ENCODE peak calls at places on chromosomes 1 and 21, in nine cellular contexts. S, U, E, M, V, L, R, I and W are unnamed samples.

GRCh38 chr1:24920155-24920925 is 9.7 kb downstream of the RUNX3 start:
- DNase-seq in V (no peak), I (no peak), U (peak), E (no peak), R (no peak), M (no peak), S (no peak), L (peak), W (no peak)

GRCh38 chr1:118185083-118185899 is at the start of gene SPAG17:
- DNase-seq in R (no peak), I (no peak), E (peak), V (peak), M (peak), S (peak), U (peak), L (peak), W (peak)

GRCh38 chr1:36480161-36480560 is 2.6 kb downstream of the CSF3R start:
- DNase-seq in V (no peak), I (no peak), E (no peak), M (no peak), S (no peak), U (no peak), L (no peak), R (no peak), W (no peak)

GRCh38 chr21:45361033-45361997 is 43.6 kb upstream of the COL18A1 start:
- DNase-seq in U (no peak), M (no peak), V (no peak), S (no peak), E (no peak), L (no peak), I (no peak), R (no peak), W (no peak)

GRCh38 chr1:56917356-56917755 is 48.5 kb downstream of the C8B start:
- DNase-seq in L (no peak), I (no peak), R (no peak), U (no peak), E (no peak), V (no peak), S (no peak), M (no peak), W (no peak)

GRCh38 chr1:218636548-218636947 is 291.4 kb downstream of the TGFB2 start:
- DNase-seq in S (no peak), L (peak), U (no peak), R (no peak), E (peak), V (no peak), I (no peak), M (no peak), W (no peak)

GRCh38 chr1:200670215-200671118 is 760 bp upstream of the DDX59 start:
- DNase-seq in E (peak), S (peak), L (no peak), R (no peak), M (peak), U (peak), V (peak), I (peak), W (no peak)

GRCh38 chr1:44239961-44240371 is 26.7 kb downstream of the DMAP1 start:
- DNase-seq in L (peak), E (no peak), V (no peak), I (no peak), U (no peak), M (no peak), R (no peak), S (no peak), W (no peak)

GRCh38 chr1:29682918-29683314 is 446.6 kb downstream of the PTPRU start:
- DNase-seq in I (no peak), R (no peak), U (peak), V (no peak), S (no peak), E (peak), L (peak), M (no peak), W (no peak)

GRCh38 chr1:206770531-206771352 is at the start of gene IL19:
- DNase-seq in L (peak), I (peak), R (no peak), E (peak), U (peak), M (no peak), V (peak), S (peak), W (no peak)

GRCh38 chr1:117271959-117272358 is 61.2 kb upstream of the VTCN1 start:
- DNase-seq in S (no peak), L (no peak), M (no peak), U (no peak), V (no peak), E (no peak), R (no peak), I (no peak), W (no peak)

GRCh38 chr1:111768023-111768422 is 12.3 kb downstream of the DDX20 start:
- DNase-seq in E (no peak), U (no peak), V (no peak), R (no peak), I (no peak), L (no peak), S (no peak), M (no peak), W (no peak)

GRCh38 chr1:27392778-27393635 is 585 bp downstream of the GPR3 start:
- DNase-seq in U (no peak), L (no peak), M (peak), V (no peak), E (no peak), I (no peak), S (peak), R (no peak), W (no peak)

GRCh38 chr1:176073524-176074157 is 133.4 kb downstream of the COP1 start:
- DNase-seq in S (peak), I (peak), E (peak), L (peak), M (peak), R (no peak), V (peak), U (peak), W (no peak)

GRCh38 chr1:76080552-76081093 is 6.1 kb downstream of the ST6GALNAC3 start:
- DNase-seq in M (no peak), E (no peak), S (no peak), U (no peak), I (no peak), R (no peak), L (no peak), V (no peak), W (no peak)

GRCh38 chr1:181062800-181063428 is 25.6 kb upstream of the IER5 start:
- DNase-seq in R (no peak), U (peak), L (peak), E (no peak), V (peak), I (no peak), S (peak), M (no peak), W (no peak)

GRCh38 chr21:27807596-27807995 is 840.7 kb upstream of the ADAMTS5 start:
- DNase-seq in M (no peak), V (no peak), L (no peak), R (no peak), I (peak), S (no peak), U (peak), E (no peak), W (no peak)

GRCh38 chr1:20413791-20414140 is 72.2 kb downstream of the CAMK2N1 start:
- DNase-seq in S (no peak), V (no peak), M (no peak), L (no peak), U (no peak), R (no peak), I (no peak), E (no peak), W (no peak)

GRCh38 chr1:31760901-31761470 is 3.2 kb downstream of the ADGRB2 start:
- DNase-seq in M (peak), I (peak), U (peak), S (peak), E (peak), L (peak), R (no peak), V (peak), W (peak)

GRCh38 chr1:199684686-199685273 is 342.7 kb upstream of the NR5A2 start:
- DNase-seq in S (peak), I (peak), M (peak), R (no peak), V (peak), U (peak), L (peak), E (peak), W (no peak)

GRCh38 chr1:51280321-51281096 is 44.4 kb downstream of the RNF11 start:
- DNase-seq in E (no peak), S (no peak), R (no peak), V (no peak), I (peak), U (no peak), L (no peak), M (no peak), W (no peak)

GRCh38 chr1:44672254-44672955 is 1.9 kb downstream of the TMEM53 start:
- DNase-seq in E (peak), L (no peak), R (no peak), U (peak), I (peak), V (peak), S (peak), M (no peak), W (no peak)

GRCh38 chr1:86067626-86068025 is 88.9 kb downstream of the COL24A1 start:
- DNase-seq in L (peak), V (no peak), S (no peak), R (no peak), I (no peak), U (peak), E (peak), M (no peak), W (no peak)

DNA sequence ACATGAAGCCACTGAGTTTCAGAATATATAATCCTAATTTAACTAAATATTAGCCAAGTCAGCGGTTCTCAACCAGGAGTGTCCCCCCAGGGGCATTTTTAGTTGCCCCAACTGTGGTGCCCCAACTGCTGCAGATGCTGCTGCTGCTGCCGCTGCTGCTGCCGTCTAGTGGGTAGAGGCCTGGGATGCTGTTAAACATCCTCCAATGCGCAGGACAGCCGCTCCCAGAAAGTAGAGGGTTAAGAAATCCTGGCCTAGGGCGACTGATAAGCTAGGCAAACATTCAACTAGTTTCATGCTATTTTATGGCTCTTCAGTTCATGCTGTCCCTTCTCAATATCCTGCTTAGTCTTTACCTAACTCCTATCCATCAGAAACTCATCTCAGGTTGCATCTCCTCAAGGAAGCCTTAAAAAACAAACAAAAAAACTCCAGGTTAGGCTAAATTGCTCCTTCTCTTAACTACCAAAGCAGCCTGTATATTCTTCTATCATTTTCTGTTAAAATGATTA is 9.9 kb upstream of the DCAF6 start:
- DNase-seq in S (no peak), I (no peak), U (no peak), M (peak), R (no peak), L (no peak), V (no peak), E (no peak), W (no peak)
- TF ChIP-seq CTCF in S (no peak), I (no peak), U (no peak), M (peak), R (no peak), L (no peak), V (no peak), E (no peak), W (peak)

DNA sequence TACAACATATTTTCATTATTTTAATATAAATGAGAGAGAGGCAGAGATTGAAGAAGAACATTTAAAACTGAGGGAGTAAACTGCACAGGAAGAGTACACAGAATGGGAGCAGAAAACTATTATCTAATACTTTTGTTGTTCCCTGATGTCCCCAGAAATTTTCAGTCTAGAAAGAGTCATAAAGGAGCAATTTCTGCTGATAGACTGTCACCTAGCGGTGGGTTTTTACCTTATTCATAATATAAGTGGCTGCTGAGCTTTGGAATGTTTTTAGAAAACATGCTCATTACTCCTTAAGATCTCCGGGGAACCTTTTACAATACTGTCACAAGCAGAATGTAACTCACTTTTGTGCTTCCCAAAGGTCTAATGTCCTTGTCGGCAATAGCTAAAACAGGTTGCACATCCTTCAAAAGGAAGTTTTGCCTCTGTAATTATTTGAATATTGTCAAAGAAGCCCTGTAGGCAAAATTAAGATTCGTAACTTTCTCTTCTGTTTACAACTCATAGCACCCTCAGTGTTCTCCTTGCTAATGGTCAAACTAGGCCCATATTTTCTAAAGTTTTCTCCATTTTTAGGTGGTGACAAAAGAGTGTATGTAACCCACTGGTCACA is 4.9 kb upstream of the NPL start:
- DNase-seq in R (no peak), V (peak), S (peak), U (peak), L (peak), M (peak), I (peak), E (peak), W (no peak)
- TF ChIP-seq CTCF in R (peak), V (peak), S (peak), U (peak), L (peak), M (peak), I (peak), E (peak), W (peak)

GRCh38 chr1:69706473-69706872 is 138.8 kb downstream of the LRRC7 start:
- DNase-seq in R (no peak), U (no peak), V (no peak), E (no peak), M (no peak), I (no peak), L (no peak), S (no peak), W (no peak)

GRCh38 chr1:69702085-69702484 is 134.4 kb downstream of the LRRC7 start:
- DNase-seq in S (no peak), E (no peak), R (no peak), I (no peak), M (no peak), V (no peak), L (no peak), U (no peak), W (no peak)

GRCh38 chr1:69697343-69697742 is 129.6 kb downstream of the LRRC7 start:
- DNase-seq in M (no peak), S (no peak), V (no peak), U (no peak), E (no peak), L (no peak), R (no peak), I (no peak), W (no peak)

GRCh38 chr1:69700770-69701169 is 133.0 kb downstream of the LRRC7 start:
- DNase-seq in I (peak), L (peak), V (no peak), E (peak), S (peak), M (peak), R (no peak), U (peak), W (no peak)
- TF ChIP-seq CTCF in I (peak), L (peak), V (peak), E (peak), S (peak), M (no peak), R (no peak), U (peak), W (peak)

GRCh38 chr1:75058424-75058823 is 75.8 kb upstream of the LHX8 start:
- DNase-seq in U (no peak), E (no peak), S (no peak), L (no peak), R (no peak), M (no peak), V (no peak), I (no peak), W (no peak)

GRCh38 chr1:75053207-75053606 is 81.0 kb upstream of the LHX8 start:
- DNase-seq in L (no peak), U (no peak), S (peak), I (peak), E (no peak), M (peak), R (no peak), V (no peak), W (no peak)
- TF ChIP-seq CTCF in L (no peak), U (no peak), S (no peak), I (peak), E (no peak), M (peak), R (no peak), V (no peak), W (peak)

DNA sequence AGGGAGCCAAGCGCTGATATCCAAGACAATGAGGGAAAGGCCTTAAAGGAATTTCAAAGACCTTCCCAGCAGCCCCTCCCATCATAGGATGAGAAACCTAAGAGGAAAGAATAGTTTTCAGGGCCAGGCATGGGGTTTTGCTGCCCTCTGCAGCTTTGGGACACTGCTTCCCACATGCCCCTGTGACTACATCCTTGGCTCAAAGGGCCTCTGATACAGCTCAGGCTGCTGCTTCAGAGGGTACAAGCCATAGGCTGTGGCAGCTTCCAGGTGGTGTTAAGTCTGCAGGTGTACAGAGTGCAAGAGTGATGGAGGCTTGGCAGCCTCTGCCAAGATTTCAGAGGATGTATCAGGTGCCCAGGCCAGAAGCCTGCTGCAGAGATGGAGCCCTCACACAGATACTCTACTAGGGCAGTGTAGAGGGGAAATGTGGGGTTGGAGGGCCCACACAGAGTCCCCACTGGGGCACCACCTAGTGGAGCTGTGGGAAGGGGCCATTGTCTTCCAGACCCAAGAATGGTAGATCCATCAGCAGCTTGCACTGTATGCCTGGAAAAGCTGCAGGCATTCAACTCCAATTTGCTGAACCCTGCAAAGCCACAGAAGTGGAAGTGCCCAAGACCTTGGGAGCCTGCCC is 125.8 kb downstream of the SLC45A1 start:
- DNase-seq in E (no peak), R (no peak), M (no peak), V (no peak), L (peak), S (no peak), U (no peak), I (no peak), W (no peak)
- TF ChIP-seq CTCF in E (no peak), R (no peak), M (no peak), V (no peak), L (peak), S (peak), U (peak), I (no peak), W (no peak)

GRCh38 chr1:54547601-54548388 is at the start of gene ACOT11:
- DNase-seq in S (no peak), R (no peak), V (peak), U (peak), E (peak), L (peak), I (peak), M (no peak), W (no peak)
- TF ChIP-seq CTCF in S (no peak), R (no peak), V (no peak), U (peak), E (peak), L (no peak), I (no peak), M (peak), W (peak)